ENCODE peak calls at places on chromosomes 5 and 9, in seven cellular contexts. S, L, K, U, Z, J and F are unnamed samples.

GRCh38 chr9:107138261-107138992 is 144.7 kb upstream of the RAD23B start:
- DNase-seq in S (no peak), K (no peak), Z (no peak), U (no peak), L (no peak), J (no peak), F (no peak)

GRCh38 chr9:110918316-110919054 is 119.8 kb downstream of the LPAR1 start:
- DNase-seq in J (no peak), K (no peak), U (no peak), Z (peak), L (no peak), S (no peak), F (no peak)

GRCh38 chr9:98081477-98082219 is 25.1 kb downstream of the NANS start:
- DNase-seq in J (no peak), Z (no peak), U (no peak), S (no peak), K (no peak), L (no peak), F (no peak)

GRCh38 chr9:120757268-120757900 is 35.8 kb downstream of the FBXW2 start:
- DNase-seq in S (no peak), J (no peak), U (no peak), Z (no peak), K (no peak), L (no peak), F (no peak)

GRCh38 chr9:34796924-34797323 is 87.0 kb upstream of the CCL21 start:
- DNase-seq in S (peak), Z (no peak), J (no peak), U (no peak), K (no peak), L (no peak), F (no peak)

GRCh38 chr5:8150791-8151190 is 281.8 kb downstream of the MTRR start:
- DNase-seq in J (no peak), S (no peak), Z (no peak), K (no peak), L (no peak), U (no peak), F (no peak)

GRCh38 chr9:70563437-70564204 is 149.2 kb upstream of the KLF9 start:
- DNase-seq in U (peak), S (no peak), L (no peak), Z (peak), J (no peak), K (no peak), F (no peak)

GRCh38 chr9:7739595-7739994 is 60.0 kb downstream of the DMAC1 start:
- DNase-seq in S (no peak), K (no peak), J (no peak), L (no peak), Z (no peak), U (no peak), F (no peak)

GRCh38 chr9:6382681-6383080 is 30.3 kb upstream of the UHRF2 start:
- DNase-seq in L (no peak), U (no peak), S (no peak), K (no peak), Z (no peak), J (no peak), F (no peak)

GRCh38 chr5:373710-374602 is 52.4 kb downstream of the AHRR start:
- DNase-seq in U (peak), Z (peak), L (peak), S (peak), J (no peak), K (peak), F (no peak)

GRCh38 chr9:112971415-112971814 is 40.6 kb downstream of the ZNF883 start:
- DNase-seq in Z (no peak), J (no peak), L (peak), S (peak), U (no peak), K (no peak), F (no peak)

GRCh38 chr9:14992516-14992915 is 82.3 kb upstream of the FREM1 start:
- DNase-seq in S (no peak), Z (no peak), U (no peak), K (no peak), L (no peak), J (no peak), F (no peak)

GRCh38 chr9:96383165-96383939 is at the start of gene SLC35D2:
- DNase-seq in K (peak), U (peak), S (peak), L (peak), J (no peak), Z (peak), F (peak)

GRCh38 chr9:101381833-101382342 is 2.9 kb downstream of the BAAT start:
- DNase-seq in L (no peak), U (no peak), S (no peak), J (no peak), K (no peak), Z (no peak), F (no peak)

GRCh38 chr9:128428644-128429504 is 8.2 kb downstream of the CERCAM start:
- DNase-seq in K (no peak), L (no peak), S (no peak), U (no peak), Z (no peak), J (no peak), F (no peak)

GRCh38 chr5:97854871-97855762 is 672.1 kb upstream of the RIOK2 start:
- DNase-seq in J (no peak), K (no peak), Z (no peak), U (no peak), L (no peak), S (peak), F (no peak)

GRCh38 chr9:21611896-21612295 is 129.8 kb upstream of the IFNE start:
- DNase-seq in Z (no peak), L (no peak), J (no peak), K (no peak), U (no peak), S (no peak), F (no peak)

GRCh38 chr5:17154211-17154996 is 63.0 kb upstream of the BASP1 start:
- DNase-seq in K (no peak), J (no peak), S (no peak), U (no peak), Z (peak), L (no peak), F (no peak)

GRCh38 chr5:135031813-135032612 is 2.0 kb downstream of the PITX1 start:
- DNase-seq in K (no peak), J (no peak), L (no peak), Z (peak), S (no peak), U (no peak), F (no peak)

GRCh38 chr5:116318091-116318854 is 233.4 kb downstream of the COMMD10 start:
- DNase-seq in K (no peak), J (no peak), U (no peak), L (no peak), Z (no peak), S (no peak), F (no peak)

GRCh38 chr9:631596-631995 is 209.9 kb upstream of the DMRT1 start:
- DNase-seq in J (no peak), K (no peak), S (no peak), U (no peak), Z (no peak), L (no peak), F (no peak)

GRCh38 chr9:71619926-71620325 is 148.4 kb downstream of the CEMIP2 start:
- DNase-seq in J (no peak), L (no peak), K (no peak), U (no peak), S (no peak), Z (no peak), F (no peak)
- H3K27ac ChIP-seq in J (no peak), L (no peak), K (no peak), U (no peak), S (no peak), Z (no peak), F (no peak)

GRCh38 chr5:10576790-10577189 is 12.9 kb downstream of the ANKRD33B start:
- DNase-seq in L (no peak), S (no peak), U (no peak), K (no peak), Z (no peak), J (no peak), F (no peak)
- H3K27ac ChIP-seq in L (peak), S (no peak), U (no peak), K (no peak), Z (peak), J (no peak), F (no peak)

GRCh38 chr5:65203746-65204145 is 278.0 kb downstream of the ADAMTS6 start:
- DNase-seq in U (no peak), K (no peak), S (no peak), Z (no peak), J (no peak), L (no peak), F (no peak)

GRCh38 chr5:65194871-65195270 is 286.8 kb downstream of the ADAMTS6 start:
- DNase-seq in Z (no peak), S (no peak), L (no peak), J (no peak), U (no peak), K (no peak), F (no peak)

GRCh38 chr5:65198777-65199120 is 283.0 kb downstream of the ADAMTS6 start:
- DNase-seq in J (no peak), Z (peak), S (no peak), L (no peak), K (no peak), U (no peak), F (no peak)

GRCh38 chr5:65199988-65200668 is 281.6 kb downstream of the ADAMTS6 start:
- DNase-seq in Z (peak), L (no peak), J (no peak), S (no peak), U (no peak), K (no peak), F (no peak)

GRCh38 chr5:65197899-65198776 is 283.6 kb downstream of the ADAMTS6 start:
- DNase-seq in U (no peak), K (no peak), S (no peak), J (no peak), Z (no peak), L (no peak), F (no peak)
- H3K27ac ChIP-seq in U (no peak), K (no peak), S (no peak), J (no peak), Z (peak), L (no peak), F (no peak)

GRCh38 chr5:139293504-139294371 is at the start of gene MATR3:
- DNase-seq in S (peak), K (peak), U (peak), Z (peak), L (peak), J (peak), F (peak)
- H3K27ac ChIP-seq in S (peak), K (peak), U (peak), Z (peak), L (peak), J (peak), F (peak)

DNA sequence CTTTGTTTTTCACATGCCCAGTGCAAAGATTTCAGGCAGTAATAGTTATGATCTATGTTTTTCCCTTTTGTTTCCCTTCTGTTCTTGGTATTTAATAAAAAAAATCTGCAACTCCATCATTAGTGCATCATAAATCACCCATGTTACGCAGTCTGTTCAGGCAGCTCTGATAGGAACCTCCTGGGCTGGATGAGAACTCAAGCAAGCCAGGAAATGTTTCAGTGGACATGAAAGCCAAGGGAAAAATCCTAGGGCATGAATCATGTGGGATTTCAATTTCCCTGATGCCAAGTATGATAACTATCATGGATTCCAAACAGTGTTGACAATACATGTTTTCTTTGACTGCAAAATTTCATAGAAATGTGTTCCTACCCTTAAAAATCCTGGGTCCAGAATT is 119.7 kb upstream of the TARS1 start:
- DNase-seq in S (no peak), Z (peak), L (no peak), K (no peak), J (no peak), U (no peak), F (no peak)
- H3K27ac ChIP-seq in S (no peak), Z (peak), L (no peak), K (no peak), J (no peak), U (no peak), F (no peak)